ENCODE peak calls at places on chromosomes 1 and 21, in six cellular contexts. K is RWPE1, R is left lung, S is HFFc6, I is fibroblast of mammary gland, M is coronary artery. J is an unnamed sample.

GRCh38 chr1:210978316-210978993 is 155.5 kb downstream of the KCNH1 start:
- DNase-seq in K (no peak), R (no peak), S (no peak), I (no peak), M (no peak), J (no peak)

GRCh38 chr1:192474080-192474683 is 101.4 kb upstream of the RGS1 start:
- DNase-seq in K (peak; percentile 29), R (no peak), S (no peak), I (peak; percentile 43), M (no peak), J (no peak)

GRCh38 chr1:24345334-24345733 is 26.2 kb downstream of the GRHL3 start:
- DNase-seq in K (no peak), R (no peak), S (no peak), I (no peak), M (no peak), J (no peak)

GRCh38 chr1:111454859-111455641 is 5.8 kb downstream of the ATP5PB start:
- DNase-seq in K (no peak), R (no peak), S (no peak), I (peak; percentile 36), M (no peak), J (no peak)

GRCh38 chr1:112841825-112842224 is 114.2 kb downstream of the SLC16A1 start:
- DNase-seq in K (no peak), R (no peak), S (no peak), I (no peak), M (no peak), J (no peak)

GRCh38 chr1:157302199-157302497 is 164.0 kb upstream of the ETV3 start:
- DNase-seq in K (no peak), R (no peak), S (no peak), I (no peak), M (no peak), J (no peak)

GRCh38 chr1:42973304-42973703 is 14.6 kb upstream of the SLC2A1 start:
- DNase-seq in K (no peak), R (no peak), S (peak; percentile 71), I (no peak), M (no peak), J (no peak)

GRCh38 chr1:1891349-1892078 is 627 bp upstream of the GNB1 start:
- DNase-seq in K (peak; percentile 80), R (peak; percentile 89), S (peak; percentile 18), I (peak; percentile 32), M (no peak), J (no peak)

GRCh38 chr1:53075761-53076163 is 13.7 kb downstream of the PODN start:
- DNase-seq in K (no peak), R (peak; percentile 26), S (no peak), I (no peak), M (peak; percentile 66), J (no peak)

GRCh38 chr1:205237526-205238484 is 10.1 kb downstream of the TMCC2 start:
- DNase-seq in K (no peak), R (no peak), S (no peak), I (no peak), M (no peak), J (no peak)

GRCh38 chr1:172417552-172417951 is 2.9 kb upstream of the C1orf105 start:
- DNase-seq in K (peak; percentile 72), R (no peak), S (no peak), I (no peak), M (no peak), J (no peak)

GRCh38 chr1:37177230-37177864 is 143.0 kb upstream of the GRIK3 start:
- DNase-seq in K (no peak), R (no peak), S (no peak), I (peak; percentile 11), M (no peak), J (no peak)

GRCh38 chr1:109993885-109994284 is 9.3 kb downstream of the AHCYL1 start:
- DNase-seq in K (no peak), R (no peak), S (no peak), I (peak; percentile 56), M (no peak), J (no peak)

GRCh38 chr21:45322231-45322959 is 34.7 kb upstream of the POFUT2 start:
- DNase-seq in K (no peak), R (peak; percentile 30), S (no peak), I (no peak), M (no peak), J (no peak)

GRCh38 chr1:16615253-16616252 is 2.2 kb upstream of the NBPF1 start:
- DNase-seq in K (no peak), R (peak; percentile 33), S (no peak), I (no peak), M (peak; percentile 78), J (no peak)

GRCh38 chr21:31366825-31367224 is 22.8 kb upstream of the TIAM1 start:
- DNase-seq in K (peak; percentile 83), R (no peak), S (no peak), I (peak; percentile 89), M (no peak), J (peak; percentile 60)

GRCh38 chr21:41669533-41669830 is 97.4 kb downstream of the RIPK4 start:
- DNase-seq in K (no peak), R (no peak), S (no peak), I (no peak), M (no peak), J (no peak)
- TF ChIP-seq CTCF in K (no peak), R (no peak), S (peak; percentile 10), I (no peak), M (no peak), J (no peak)

DNA sequence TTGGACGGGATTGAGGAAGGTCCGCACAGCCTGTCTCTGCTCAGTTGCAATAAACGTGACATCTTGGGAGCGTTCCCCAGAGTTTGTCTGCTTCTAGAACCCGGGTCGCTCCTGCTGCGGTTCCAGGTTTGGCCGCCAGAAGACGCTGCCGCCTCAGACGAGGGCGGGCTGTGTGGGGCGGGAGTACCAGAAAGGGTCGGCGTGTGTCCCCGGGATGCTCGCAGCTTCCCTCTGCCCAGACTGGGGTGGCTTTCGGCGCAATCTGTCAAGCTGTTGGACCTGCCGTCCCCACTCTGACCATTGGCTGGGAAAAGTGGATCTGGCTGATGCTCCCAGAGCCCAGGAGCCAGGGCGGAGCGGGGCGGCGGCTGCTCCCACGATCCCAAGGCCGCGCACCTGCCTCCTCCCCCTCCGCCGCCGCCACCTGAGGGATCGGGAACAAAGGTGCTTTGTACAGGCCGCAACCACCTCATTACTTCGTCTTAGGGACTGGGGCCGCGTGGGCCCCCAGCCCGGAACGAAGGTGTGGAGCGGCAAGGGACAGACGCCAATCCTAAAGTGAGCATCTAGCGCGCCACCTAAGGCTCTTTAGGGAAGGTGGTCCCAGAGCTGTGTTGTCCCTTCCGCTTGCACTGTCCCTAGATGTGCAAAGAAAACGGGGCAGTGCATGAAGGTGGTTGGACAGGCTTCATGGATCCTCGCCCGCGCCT is 683 bp upstream of the EFNA4 start:
- DNase-seq in K (no peak), R (no peak), S (no peak), I (peak; percentile 47), M (no peak), J (no peak)
- TF ChIP-seq CTCF in K (peak; percentile 82), R (peak; percentile 62), S (peak; percentile 87), I (peak; percentile 72), M (peak; percentile 49), J (peak; percentile 64)

DNA sequence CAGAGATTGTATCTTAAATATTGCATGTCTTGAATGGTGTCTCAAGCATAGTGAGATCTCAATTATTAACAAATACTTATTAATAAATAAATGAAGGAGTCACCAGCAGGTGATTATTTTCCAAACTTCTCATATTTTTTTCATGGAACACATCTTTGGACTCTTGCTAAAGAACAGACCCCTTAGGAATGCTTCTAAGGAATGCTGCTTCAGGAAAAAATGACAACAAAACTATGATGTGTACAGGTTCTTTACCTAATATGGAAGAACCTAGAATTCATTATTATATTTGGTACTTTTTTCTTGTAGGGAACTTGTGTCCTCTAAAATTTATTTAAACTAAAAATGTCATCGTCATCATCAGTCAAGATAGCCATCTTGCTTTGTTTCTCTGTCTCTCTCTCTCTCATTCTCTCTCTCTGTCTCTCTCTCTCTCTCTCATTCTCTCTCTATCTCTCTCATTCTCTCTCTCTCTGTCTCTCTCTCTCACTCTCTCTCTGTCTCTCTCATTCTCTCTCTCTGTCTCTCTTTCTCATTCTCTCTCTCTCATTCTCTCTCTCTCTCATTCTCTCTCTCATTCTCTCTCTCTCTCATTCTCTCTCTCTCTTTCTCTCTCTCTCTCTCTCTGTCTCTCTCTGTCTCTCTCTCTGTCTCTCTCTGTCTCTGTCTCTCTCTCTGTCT is 63.0 kb upstream of the ETS2 start:
- DNase-seq in K (no peak), R (no peak), S (no peak), I (no peak), M (no peak), J (no peak)
- TF ChIP-seq CTCF in K (no peak), R (no peak), S (no peak), I (no peak), M (no peak), J (no peak)

GRCh38 chr1:224774378-224774777 is 155.1 kb upstream of the DNAH14 start:
- DNase-seq in K (no peak), R (no peak), S (no peak), I (no peak), M (no peak), J (no peak)
- TF ChIP-seq CTCF in K (no peak), R (no peak), S (peak; percentile 48), I (peak; percentile 20), M (no peak), J (peak; percentile 30)

GRCh38 chr1:27760411-27760810 is 12.6 kb upstream of the STX12 start:
- DNase-seq in K (no peak), R (no peak), S (no peak), I (peak; percentile 25), M (no peak), J (no peak)
- TF ChIP-seq CTCF in K (no peak), R (no peak), S (no peak), I (no peak), M (no peak), J (no peak)

GRCh38 chr21:32383812-32384211 is 9.0 kb downstream of the URB1 start:
- DNase-seq in K (no peak), R (no peak), S (no peak), I (no peak), M (no peak), J (no peak)
- TF ChIP-seq CTCF in K (no peak), R (no peak), S (no peak), I (no peak), M (no peak), J (no peak)

DNA sequence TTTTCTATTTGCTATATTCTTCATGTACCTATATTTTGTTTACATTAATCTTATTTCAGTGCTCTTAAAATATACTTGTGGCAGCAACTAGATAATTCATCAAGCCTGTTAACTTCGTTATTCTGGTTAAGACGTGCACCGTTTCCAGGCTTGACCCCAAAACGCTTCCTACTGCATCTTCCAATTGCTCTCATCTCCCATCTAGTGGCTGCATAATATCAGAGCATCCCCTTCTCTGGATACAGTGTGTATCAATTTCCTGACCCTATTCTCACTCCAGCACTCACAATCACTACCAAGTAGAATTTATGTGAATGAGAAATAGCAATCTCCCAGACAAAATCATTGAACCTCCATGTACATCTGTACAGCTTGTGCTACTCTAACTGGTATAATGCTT is 1280.3 kb upstream of the B3GALT2 start:
- DNase-seq in K (peak; percentile 3), R (no peak), S (no peak), I (no peak), M (no peak), J (no peak)
- TF ChIP-seq CTCF in K (no peak), R (no peak), S (peak; percentile 52), I (no peak), M (no peak), J (peak; percentile 27)

GRCh38 chr1:207333620-207334019 is 12.1 kb downstream of the CD55 start:
- DNase-seq in K (no peak), R (no peak), S (no peak), I (no peak), M (no peak), J (no peak)

GRCh38 chr1:207336559-207337467 is 15.3 kb downstream of the CD55 start:
- DNase-seq in K (peak; percentile 8), R (no peak), S (peak; percentile 6), I (peak; percentile 63), M (no peak), J (no peak)

GRCh38 chr1:207335695-207336363 is 14.4 kb downstream of the CD55 start:
- DNase-seq in K (no peak), R (no peak), S (no peak), I (peak; percentile 51), M (no peak), J (no peak)
- TF ChIP-seq CTCF in K (no peak), R (no peak), S (no peak), I (no peak), M (no peak), J (no peak)